ENCODE peak calls at places on chromosomes 11 and 22, in four cellular contexts. A is brain microvascular endothelial cell; G is naive thymus-derived CD4-positive, alpha-beta T cell; E is heart left ventricle. M is an unnamed sample.

GRCh38 chr11:43489869-43490465 is 131.2 kb downstream of the TTC17 start:
- DNase-seq in A (no peak), G (no peak), E (no peak), M (no peak)

GRCh38 chr22:11605468-11605981 is 3922.5 kb upstream of the OR11H1 start:
- DNase-seq in A (no peak), G (no peak), E (peak; percentile 18), M (no peak)

GRCh38 chr11:117597083-117597482 is 199.9 kb downstream of the DSCAML1 start:
- DNase-seq in A (peak; percentile 34), G (peak; percentile 50), E (no peak), M (no peak)

GRCh38 chr11:117595440-117595839 is 201.6 kb downstream of the DSCAML1 start:
- DNase-seq in A (no peak), G (no peak), E (no peak), M (no peak)

GRCh38 chr11:86014221-86014620 is 54.7 kb downstream of the PICALM start:
- DNase-seq in A (no peak), G (no peak), E (no peak), M (no peak)

GRCh38 chr11:112223125-112223524 is 3.1 kb upstream of the PTS start:
- DNase-seq in A (no peak), G (no peak), E (no peak), M (peak; percentile 51)

GRCh38 chr11:133536198-133536597 is 3.9 kb upstream of the OPCML start:
- DNase-seq in A (no peak), G (no peak), E (no peak), M (no peak)

GRCh38 chr11:35909866-35910265 is 34.0 kb upstream of the LDLRAD3 start:
- DNase-seq in A (no peak), G (no peak), E (no peak), M (no peak)

GRCh38 chr11:103803062-103803461 is 233.4 kb upstream of the DDI1 start:
- DNase-seq in A (peak; percentile 85), G (no peak), E (no peak), M (no peak)

GRCh38 chr11:35035894-35036408 is 103.0 kb upstream of the CD44 start:
- DNase-seq in A (peak; percentile 98), G (no peak), E (no peak), M (no peak)

GRCh38 chr11:132158091-132158490 is 787.7 kb downstream of the NTM start:
- DNase-seq in A (no peak), G (no peak), E (no peak), M (no peak)

GRCh38 chr11:44178381-44178780 is 82.9 kb downstream of the EXT2 start:
- DNase-seq in A (peak; percentile 40), G (no peak), E (no peak), M (no peak)

GRCh38 chr11:120182357-120182756 is 28.5 kb upstream of the OAF start:
- DNase-seq in A (no peak), G (no peak), E (no peak), M (no peak)

GRCh38 chr11:61917357-61918109 is at the start of gene RAB3IL1:
- DNase-seq in A (no peak), G (peak; percentile 42), E (peak; percentile 80), M (no peak)

GRCh38 chr11:31812392-31813241 is 1.5 kb upstream of the PAX6 start:
- DNase-seq in A (no peak), G (no peak), E (no peak), M (no peak)

GRCh38 chr11:114977596-114977995 is 299.3 kb downstream of the NXPE2 start:
- DNase-seq in A (no peak), G (no peak), E (no peak), M (no peak)

GRCh38 chr22:19663821-19664325 is 50.4 kb upstream of the SEPTIN5 start:
- DNase-seq in A (peak; percentile 81), G (no peak), E (peak; percentile 80), M (no peak)

GRCh38 chr11:108973402-108974119 is 308.7 kb downstream of the DDX10 start:
- DNase-seq in A (peak; percentile 64), G (no peak), E (no peak), M (peak; percentile 37)

GRCh38 chr22:42080287-42080686 is 787 bp downstream of the SMDT1 start:
- DNase-seq in A (peak; percentile 46), G (no peak), E (no peak), M (no peak)

GRCh38 chr11:95170294-95170693 is 60.7 kb downstream of the SESN3 start:
- DNase-seq in A (no peak), G (no peak), E (no peak), M (no peak)

GRCh38 chr11:117849781-117850414 is 25.4 kb upstream of the FXYD2 start:
- DNase-seq in A (no peak), G (no peak), E (no peak), M (no peak)

GRCh38 chr22:32796865-32797573 is 4.5 kb upstream of the TIMP3 start:
- DNase-seq in A (peak; percentile 69), G (peak; percentile 47), E (peak; percentile 84), M (no peak)

GRCh38 chr11:3177931-3178330 is 12.8 kb upstream of the OSBPL5 start:
- DNase-seq in A (peak; percentile 51), G (no peak), E (no peak), M (no peak)

GRCh38 chr11:120332822-120333716 is 3.1 kb upstream of the ARHGEF12 start:
- DNase-seq in A (no peak), G (no peak), E (no peak), M (no peak)

GRCh38 chr11:11441091-11441490 is 88.0 kb upstream of the CSNK2A3 start:
- DNase-seq in A (no peak), G (no peak), E (no peak), M (no peak)

GRCh38 chr11:3865388-3866193 is 10.1 kb downstream of the STIM1 start:
- DNase-seq in A (peak; percentile 43), G (no peak), E (no peak), M (no peak)

GRCh38 chr22:35467788-35468187 is 67.8 kb downstream of the MCM5 start:
- DNase-seq in A (no peak), G (no peak), E (peak; percentile 93), M (no peak)

GRCh38 chr11:110196241-110196754 is 100.1 kb downstream of the RDX start:
- DNase-seq in A (peak; percentile 81), G (no peak), E (no peak), M (peak; percentile 75)

GRCh38 chr22:35449829-35450689 is 50.1 kb downstream of the MCM5 start:
- DNase-seq in A (no peak), G (no peak), E (no peak), M (no peak)

GRCh38 chr11:2524446-2525165 is 79.8 kb downstream of the KCNQ1 start:
- DNase-seq in A (no peak), G (peak; percentile 14), E (no peak), M (no peak)

GRCh38 chr22:48824673-48825651 is 1002.7 kb downstream of the BRD1 start:
- DNase-seq in A (no peak), G (no peak), E (no peak), M (no peak)

GRCh38 chr11:121448431-121448941 is 3.6 kb upstream of the SORL1 start:
- DNase-seq in A (no peak), G (no peak), E (no peak), M (no peak)

DNA sequence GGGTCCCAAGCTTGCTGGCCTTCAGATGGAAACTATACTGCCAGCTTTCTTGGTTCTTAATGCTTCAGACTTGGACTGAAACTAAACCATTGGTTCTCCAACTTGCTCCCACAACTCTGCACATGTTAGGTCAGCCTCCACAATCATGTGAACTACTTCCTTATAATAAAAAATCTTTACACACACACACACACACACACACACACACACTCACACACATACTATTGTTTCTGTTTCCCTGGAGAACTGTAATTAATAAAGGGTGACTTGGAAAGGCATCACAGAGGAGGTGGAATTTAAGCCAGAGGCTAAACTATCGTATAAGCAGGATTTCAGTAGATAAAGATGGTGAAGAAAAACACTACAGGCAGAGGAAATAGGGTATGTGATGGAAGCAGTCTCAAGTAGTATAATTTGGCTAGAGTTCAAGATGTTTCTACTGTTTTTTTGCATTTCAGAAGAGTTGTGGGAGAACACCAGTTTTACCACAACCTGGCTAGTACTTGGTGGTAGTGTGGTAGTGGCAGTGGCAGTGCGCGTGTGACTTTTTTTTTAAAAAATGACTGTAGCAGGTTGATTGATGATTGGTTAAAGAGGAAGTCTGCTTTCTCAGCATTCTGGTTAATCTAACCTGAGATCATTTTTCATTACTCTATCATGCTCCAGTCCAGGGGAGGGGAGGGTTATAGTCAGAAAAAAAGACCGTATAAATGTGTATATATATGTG is 70.1 kb downstream of the PDE3B start:
- DNase-seq in A (no peak), G (no peak), E (no peak), M (no peak)
- H3K27ac ChIP-seq in A (no peak overlapping the region), G (peak overlapping the region; percentile 1), E (no peak overlapping the region), M (no peak overlapping the region)

GRCh38 chr11:73539506-73540084 is 58.3 kb downstream of the FAM168A start:
- DNase-seq in A (no peak), G (no peak), E (no peak), M (no peak)

GRCh38 chr11:73542175-73542574 is 55.7 kb downstream of the FAM168A start:
- DNase-seq in A (no peak), G (no peak), E (no peak), M (no peak)

GRCh38 chr11:73538381-73538872 is 59.5 kb downstream of the FAM168A start:
- DNase-seq in A (no peak), G (no peak), E (no peak), M (no peak)
- H3K27ac ChIP-seq in A (no peak overlapping the region), G (peak overlapping the region; percentile 26), E (no peak overlapping the region), M (no peak overlapping the region)

DNA sequence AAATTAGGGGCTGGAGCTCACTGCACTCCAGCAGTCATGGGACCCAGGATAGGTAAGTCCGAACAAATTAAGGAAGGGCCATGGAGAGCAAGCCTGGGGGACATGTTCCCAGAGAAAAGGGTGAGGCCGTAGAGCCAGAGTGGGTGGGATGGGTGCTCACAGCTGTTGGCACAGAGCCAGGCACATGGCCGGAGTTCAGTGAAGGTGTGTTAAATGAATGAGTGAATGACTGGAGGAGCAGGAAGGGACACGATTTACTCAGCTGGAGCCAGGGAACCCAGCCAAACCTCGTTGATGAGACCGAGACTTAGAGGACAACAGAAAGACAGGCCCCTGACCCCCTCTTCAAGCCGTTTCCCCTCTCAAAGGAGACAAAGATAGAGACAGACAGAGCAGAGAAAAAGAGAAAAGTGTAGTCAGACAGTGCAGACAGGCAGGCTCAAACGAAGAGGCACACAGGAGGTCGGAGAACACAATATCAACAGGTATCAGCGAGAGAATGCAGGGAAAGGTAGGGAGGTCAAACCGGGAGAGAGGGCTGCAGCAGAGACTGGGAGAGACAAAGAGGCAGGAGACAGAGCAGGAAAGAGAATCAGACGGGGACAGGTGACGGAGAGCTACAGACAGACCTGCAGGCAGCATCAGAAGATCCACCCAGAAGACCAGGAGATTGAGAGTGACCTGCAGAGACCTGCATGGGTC is 590 bp downstream of the SLCO2B1 start:
- DNase-seq in A (no peak), G (no peak), E (no peak), M (no peak)
- H3K27ac ChIP-seq in A (no peak overlapping the region), G (no peak overlapping the region), E (peak overlapping the region; percentile 51), M (no peak overlapping the region)

DNA sequence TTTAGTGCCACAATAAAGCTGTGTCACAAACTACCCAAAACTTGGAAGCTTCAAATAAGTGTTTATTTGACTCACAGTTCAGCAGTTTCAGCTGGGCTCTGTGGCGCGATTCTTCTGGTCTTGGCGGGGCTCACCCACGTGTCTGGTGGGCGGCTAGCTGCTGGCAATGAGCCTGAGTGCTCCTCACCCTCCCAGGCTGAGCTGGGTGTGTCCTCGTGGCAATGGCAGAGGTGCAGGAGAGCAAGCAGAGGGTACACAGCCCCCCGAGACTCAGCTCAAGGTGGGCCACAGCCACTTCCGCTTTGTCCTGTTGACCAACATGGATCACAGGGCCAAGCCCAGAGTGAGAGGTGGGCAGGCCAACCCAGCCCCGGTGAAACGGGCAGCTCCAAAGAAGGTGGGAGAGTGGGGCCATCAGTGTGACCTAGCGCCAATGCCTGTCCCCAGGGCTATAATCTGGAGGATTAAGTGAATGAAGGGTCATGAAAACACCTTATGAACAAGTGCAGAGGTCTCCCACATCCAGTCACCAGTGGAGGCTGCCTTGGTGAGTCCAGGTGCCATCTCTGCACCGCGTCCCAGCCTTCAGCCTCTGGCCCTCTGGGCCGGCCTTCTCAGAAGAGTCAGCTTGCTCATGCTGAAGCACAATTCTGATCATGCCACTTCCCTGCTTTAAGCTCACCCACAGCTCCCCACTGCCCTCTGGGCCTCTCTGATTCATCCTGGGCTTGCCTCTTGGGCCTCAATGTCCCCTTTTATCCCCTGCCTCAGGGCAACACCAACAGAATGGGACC is 74.6 kb upstream of the RTL6 start:
- DNase-seq in A (no peak), G (peak; percentile 15), E (no peak), M (no peak)
- H3K27ac ChIP-seq in A (no peak overlapping the region), G (no peak overlapping the region), E (no peak overlapping the region), M (no peak overlapping the region)